ENCODE peak calls at places on chromosomes 4 and X, in nine cellular contexts. Z is OCI-LY7; C is fibroblast of pulmonary artery; S is pancreas; O is AG04450; D is glutamatergic neuron; A is CD4-positive, alpha-beta T cell; G is suprapubic skin; J is mucosa of descending colon. Q is an unnamed sample.
A peak's percentile ranks its signal among the peaks of the same experiment; 100 is the strongest.

GRCh38 chr4:186936496-186937375 is 213.1 kb upstream of the FAT1 start:
- DNase-seq in Z (no peak), C (peak; percentile 88), S (no peak), O (no peak), D (no peak), A (no peak), G (no peak), J (no peak), Q (no peak)

GRCh38 chr4:30720021-30720655 is at the start of gene PCDH7:
- DNase-seq in Z (no peak), C (peak; percentile 60), S (no peak), O (no peak), D (peak; percentile 43), A (no peak), G (no peak), J (peak; percentile 19), Q (peak; percentile 57)

GRCh38 chr4:16269742-16270522 is 43.7 kb upstream of the TAPT1 start:
- DNase-seq in Z (no peak), C (peak; percentile 84), S (no peak), O (no peak), D (no peak), A (no peak), G (no peak), J (no peak), Q (no peak)

GRCh38 chr4:122898370-122899150 is 23.8 kb downstream of the NUDT6 start:
- DNase-seq in Z (no peak), C (peak; percentile 91), S (no peak), O (peak; percentile 53), D (no peak), A (no peak), G (no peak), J (peak; percentile 3), Q (no peak)

GRCh38 chr4:72084587-72085011 is 52.8 kb downstream of the NPFFR2 start:
- DNase-seq in Z (no peak), C (no peak), S (no peak), O (no peak), D (no peak), A (no peak), G (no peak), J (no peak), Q (no peak)

GRCh38 chrX:107678957-107679740 is 50.8 kb downstream of the PRPS1 start:
- DNase-seq in Z (peak; percentile 67), C (peak; percentile 87), S (no peak), O (no peak), D (peak; percentile 28), A (peak; percentile 67), G (peak; percentile 92), J (peak; percentile 68), Q (no peak)

GRCh38 chrX:84475101-84475500 is 27.2 kb downstream of the HDX start:
- DNase-seq in Z (no peak), C (no peak), S (no peak), O (no peak), D (no peak), A (no peak), G (no peak), J (no peak), Q (no peak)

GRCh38 chr4:5821665-5822358 is 71.1 kb downstream of the CRMP1 start:
- DNase-seq in Z (no peak), C (no peak), S (no peak), O (no peak), D (peak; percentile 70), A (no peak), G (no peak), J (no peak), Q (no peak)

GRCh38 chrX:23035493-23035892 is 35.7 kb downstream of the DDX53 start:
- DNase-seq in Z (no peak), C (no peak), S (no peak), O (no peak), D (no peak), A (no peak), G (no peak), J (no peak), Q (no peak)

GRCh38 chr4:12270546-12270945 is 841.9 kb upstream of the HS3ST1 start:
- DNase-seq in Z (no peak), C (peak; percentile 69), S (no peak), O (no peak), D (no peak), A (no peak), G (no peak), J (no peak), Q (no peak)

GRCh38 chrX:31423575-31424284 is 351.9 kb upstream of the FTHL17 start:
- DNase-seq in Z (peak; percentile 32), C (peak; percentile 77), S (no peak), O (no peak), D (no peak), A (no peak), G (no peak), J (peak; percentile 60), Q (peak; percentile 40)
- TF ChIP-seq CTCF in Z (peak; percentile 64), C (peak; percentile 53), S (no peak), O (peak; percentile 51), D (peak; percentile 19), A (no peak), G (no peak), J (no peak), Q (no peak)

GRCh38 chr4:76307670-76308014 is 1.1 kb downstream of the STBD1 start:
- DNase-seq in Z (no peak), C (no peak), S (peak; percentile 48), O (no peak), D (no peak), A (no peak), G (no peak), J (peak; percentile 48), Q (no peak)

GRCh38 chr4:76305033-76305687 is 1.4 kb upstream of the STBD1 start:
- DNase-seq in Z (no peak), C (no peak), S (no peak), O (no peak), D (no peak), A (no peak), G (no peak), J (no peak), Q (no peak)

GRCh38 chr4:76308548-76308947 is 2.0 kb downstream of the STBD1 start:
- DNase-seq in Z (no peak), C (no peak), S (peak; percentile 47), O (no peak), D (peak; percentile 32), A (no peak), G (no peak), J (peak; percentile 35), Q (no peak)

GRCh38 chr4:76306882-76307669 is 543 bp downstream of the STBD1 start:
- DNase-seq in Z (no peak), C (peak; percentile 50), S (peak; percentile 49), O (no peak), D (peak; percentile 83), A (no peak), G (peak; percentile 71), J (peak; percentile 77), Q (peak; percentile 59)

DNA sequence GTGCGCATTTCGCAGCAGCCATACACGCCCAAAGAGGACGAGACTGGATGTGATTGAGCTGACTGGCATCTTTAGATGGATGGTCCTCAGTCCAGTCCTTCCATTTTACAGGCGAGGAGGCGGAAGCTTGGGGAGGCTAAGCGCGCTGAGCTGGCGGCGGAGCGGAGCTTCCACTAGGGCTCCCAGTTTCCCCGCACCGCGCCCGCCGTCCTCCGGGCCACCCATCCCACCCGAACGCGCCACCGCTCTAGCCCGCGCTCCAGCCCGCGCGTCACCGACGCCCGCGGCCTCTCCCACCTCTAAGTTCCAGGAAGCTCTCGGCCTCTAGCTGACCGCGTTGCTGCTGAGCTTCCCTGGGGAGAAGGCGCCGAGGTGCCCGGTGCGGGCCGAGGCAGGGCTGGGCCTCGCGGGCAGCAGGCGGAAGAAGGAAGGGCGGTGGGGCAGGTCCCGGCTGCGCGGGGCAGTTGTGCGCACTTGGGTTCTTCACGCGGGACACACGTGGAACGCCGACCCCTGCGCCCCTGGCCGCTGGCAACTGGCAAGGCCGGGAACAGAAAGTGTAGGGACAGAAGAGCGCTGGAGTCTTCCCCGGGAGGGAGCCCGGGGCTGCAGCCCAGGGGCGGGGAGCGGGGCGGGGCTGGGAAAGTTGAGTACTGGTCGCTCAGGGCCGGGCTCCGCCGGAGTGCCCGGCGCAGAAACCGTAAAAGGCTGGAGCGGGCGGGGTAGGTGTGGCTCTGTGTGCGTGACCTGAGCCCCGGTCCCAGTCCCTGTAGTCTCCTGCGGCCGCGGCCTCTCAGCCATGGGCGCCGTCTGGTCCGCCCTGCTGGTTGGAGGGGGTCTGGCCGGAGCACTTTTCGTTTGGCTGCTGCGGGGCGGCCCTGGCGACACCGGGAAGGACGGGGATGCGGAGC is at the start of gene STBD1:
- DNase-seq in Z (no peak), C (peak; percentile 57), S (peak; percentile 80), O (peak; percentile 15), D (peak; percentile 84), A (no peak), G (peak; percentile 72), J (peak; percentile 92), Q (peak; percentile 72)
- TF ChIP-seq CTCF in Z (no peak), C (no peak), S (no peak), O (no peak), D (no peak), A (no peak), G (no peak), J (no peak), Q (no peak)

GRCh38 chr4:109162759-109163158 is 139.7 kb downstream of the COL25A1 start:
- DNase-seq in Z (no peak), C (no peak), S (no peak), O (no peak), D (no peak), A (no peak), G (no peak), J (no peak), Q (no peak)
- TF ChIP-seq CTCF in Z (peak; percentile 10), C (no peak), S (no peak), O (no peak), D (no peak), A (no peak), G (no peak), J (no peak), Q (no peak)

GRCh38 chr4:26326791-26327190 is 6.0 kb downstream of the RBPJ start:
- DNase-seq in Z (no peak), C (peak; percentile 74), S (no peak), O (peak; percentile 89), D (no peak), A (no peak), G (no peak), J (no peak), Q (no peak)

GRCh38 chr4:26322349-26322748 is 1.5 kb downstream of the RBPJ start:
- DNase-seq in Z (no peak), C (no peak), S (no peak), O (no peak), D (no peak), A (no peak), G (no peak), J (no peak), Q (no peak)

GRCh38 chr4:26321326-26322276 is 787 bp downstream of the RBPJ start:
- DNase-seq in Z (peak; percentile 50), C (peak; percentile 32), S (no peak), O (no peak), D (peak; percentile 77), A (peak; percentile 24), G (peak; percentile 73), J (peak; percentile 39), Q (no peak)

GRCh38 chr4:26325191-26325590 is 4.4 kb downstream of the RBPJ start:
- DNase-seq in Z (peak; percentile 57), C (peak; percentile 60), S (no peak), O (no peak), D (no peak), A (no peak), G (no peak), J (peak; percentile 27), Q (no peak)

GRCh38 chr4:26323807-26324206 is 3.0 kb downstream of the RBPJ start:
- DNase-seq in Z (no peak), C (peak; percentile 74), S (no peak), O (no peak), D (no peak), A (no peak), G (no peak), J (no peak), Q (no peak)
- TF ChIP-seq CTCF in Z (peak; percentile 24), C (peak; percentile 29), S (no peak), O (peak; percentile 29), D (no peak), A (no peak), G (no peak), J (no peak), Q (no peak)

Q was measured in mesothelial cell of epicardium.